ENCODE peak calls at places on chromosomes 6 and 20, in seven cellular contexts. O is H9, P is mesenchymal stem cell, S is H1, K is mesendoderm, F is IMR-90, Z is trophoblast cell. T is an unnamed sample.

GRCh38 chr20:19620471-19620870 is 137.6 kb upstream of the RIN2 start:
- DNase-seq in O (peak; percentile 72), P (no peak), S (no peak), K (peak; percentile 99), F (no peak), Z (no peak), T (no peak)

GRCh38 chr20:52192296-52193007 is 873 bp upstream of the ZFP64 start:
- DNase-seq in O (peak; percentile 76), P (peak; percentile 44), S (no peak), K (peak; percentile 87), F (no peak), Z (peak; percentile 16), T (peak; percentile 48)

GRCh38 chr6:34350937-34351217 is 41.6 kb downstream of the NUDT3 start:
- DNase-seq in O (no peak), P (no peak), S (no peak), K (no peak), F (no peak), Z (no peak), T (no peak)

GRCh38 chr6:22838346-22838745 is 269.0 kb downstream of the HDGFL1 start:
- DNase-seq in O (no peak), P (peak; percentile 10), S (no peak), K (peak; percentile 36), F (peak; percentile 10), Z (no peak), T (no peak)

GRCh38 chr6:48032156-48032555 is 78.8 kb downstream of the PTCHD4 start:
- DNase-seq in O (no peak), P (peak; percentile 94), S (no peak), K (peak; percentile 22), F (peak; percentile 81), Z (no peak), T (no peak)

GRCh38 chr6:147213772-147214171 is 9.6 kb downstream of the STXBP5 start:
- DNase-seq in O (no peak), P (no peak), S (no peak), K (no peak), F (no peak), Z (no peak), T (no peak)

GRCh38 chr20:38548356-38549083 is 32.5 kb upstream of the ADIG start:
- DNase-seq in O (no peak), P (no peak), S (no peak), K (no peak), F (no peak), Z (no peak), T (no peak)

GRCh38 chr20:47960769-47961525 is 175.7 kb upstream of the SULF2 start:
- DNase-seq in O (no peak), P (no peak), S (no peak), K (no peak), F (no peak), Z (no peak), T (no peak)

GRCh38 chr6:63533952-63534351 is 38.3 kb upstream of the LOC128125822 start:
- DNase-seq in O (no peak), P (no peak), S (no peak), K (no peak), F (no peak), Z (no peak), T (no peak)

GRCh38 chr20:10427060-10427692 is 6.8 kb downstream of the MKKS start:
- DNase-seq in O (no peak), P (peak; percentile 80), S (no peak), K (peak; percentile 69), F (peak; percentile 74), Z (peak; percentile 44), T (peak; percentile 42)

GRCh38 chr6:11096109-11096508 is 2.5 kb downstream of the SMIM13 start:
- DNase-seq in O (peak; percentile 58), P (peak; percentile 78), S (no peak), K (peak; percentile 82), F (peak; percentile 80), Z (peak; percentile 8), T (no peak)

GRCh38 chr6:109351231-109352132 is 30.8 kb downstream of the CD164 start:
- DNase-seq in O (no peak), P (peak; percentile 26), S (no peak), K (peak; percentile 21), F (no peak), Z (no peak), T (no peak)

GRCh38 chr20:33472868-33473267 is 17.0 kb upstream of the CBFA2T2 start:
- DNase-seq in O (no peak), P (no peak), S (no peak), K (no peak), F (no peak), Z (no peak), T (no peak)

GRCh38 chr6:158073776-158074175 is 92.1 kb downstream of the SYNJ2 start:
- DNase-seq in O (no peak), P (no peak), S (no peak), K (no peak), F (no peak), Z (no peak), T (no peak)

GRCh38 chr6:157628463-157628862 is 194.6 kb upstream of the SNX9 start:
- DNase-seq in O (no peak), P (no peak), S (no peak), K (no peak), F (no peak), Z (no peak), T (no peak)

GRCh38 chr6:6590530-6590929 is 2.0 kb downstream of the LY86 start:
- DNase-seq in O (no peak), P (no peak), S (no peak), K (no peak), F (no peak), Z (no peak), T (no peak)

GRCh38 chr6:40755749-40756452 is 168.7 kb upstream of the LRFN2 start:
- DNase-seq in O (no peak), P (peak; percentile 72), S (no peak), K (no peak), F (peak; percentile 44), Z (no peak), T (no peak)

DNA sequence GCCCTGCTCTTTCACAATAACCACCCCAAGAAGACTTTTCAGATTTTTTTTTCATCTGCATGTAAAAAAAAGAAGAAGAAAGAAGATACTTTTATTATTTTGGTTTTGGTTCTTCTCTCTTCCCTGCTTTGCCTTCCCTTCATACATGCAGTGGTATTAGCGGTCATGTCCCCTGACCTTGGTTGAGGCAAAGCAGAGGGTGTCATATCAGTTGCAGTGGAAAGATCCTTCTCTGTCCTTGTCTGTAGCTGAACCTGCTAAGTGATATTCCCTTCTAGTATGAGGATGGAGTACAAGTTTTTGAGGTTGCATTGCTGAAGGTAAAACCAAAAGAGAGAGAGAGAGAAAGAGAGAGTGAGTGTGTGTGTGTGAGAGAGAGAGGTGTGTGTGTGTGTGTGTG is 345.7 kb downstream of the UTRN start:
- DNase-seq in O (no peak), P (no peak), S (no peak), K (no peak), F (no peak), Z (no peak), T (no peak)
- H3K18ac ChIP-seq in O (no peak overlapping the region), P (no peak overlapping the region), S (no peak overlapping the region), K (no peak overlapping the region), F (no peak overlapping the region), Z (no peak overlapping the region), T (no peak overlapping the region)

DNA sequence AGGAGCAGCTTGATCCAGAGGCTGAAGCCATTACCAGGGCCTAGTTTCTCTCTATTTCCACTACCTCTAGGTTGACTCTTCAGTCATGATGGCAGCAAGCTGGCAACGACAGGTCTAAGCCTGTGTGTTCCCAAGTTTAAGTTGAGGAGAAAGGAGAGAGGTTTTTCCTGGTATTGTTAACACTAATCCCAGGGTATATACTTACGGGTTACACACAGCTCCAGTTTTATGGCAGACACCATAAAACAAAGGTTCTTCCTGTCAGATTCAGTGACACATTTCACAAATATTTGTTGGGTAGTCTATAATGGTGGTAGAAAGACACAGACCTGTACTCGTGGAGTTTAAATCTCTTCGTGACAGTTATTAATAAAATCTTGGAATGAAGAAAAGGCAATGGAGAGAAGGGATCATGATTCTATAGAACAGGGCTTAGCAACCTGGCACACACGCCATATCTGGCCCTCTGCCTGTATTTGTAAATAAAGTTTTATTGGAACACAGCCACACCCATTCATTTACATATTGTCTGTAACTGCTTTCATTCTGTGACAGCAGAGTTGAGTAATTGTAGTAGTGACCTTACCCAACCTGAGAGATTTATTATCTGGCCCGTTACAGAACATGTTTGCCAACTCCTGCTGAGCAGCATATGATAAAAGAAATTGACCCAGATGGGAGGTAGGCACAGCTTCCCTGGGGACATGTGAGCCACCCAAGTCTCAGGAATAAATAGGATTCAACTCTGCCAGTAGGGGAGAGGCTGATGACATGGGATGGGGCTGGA is 323.3 kb downstream of the CDH4 start:
- DNase-seq in O (no peak), P (no peak), S (no peak), K (peak; percentile 19), F (no peak), Z (no peak), T (no peak)
- H4K8ac ChIP-seq in O (no peak overlapping the region), P (no peak overlapping the region), S (no peak overlapping the region), K (no peak overlapping the region), F (no peak overlapping the region), Z (no peak overlapping the region), T (no peak overlapping the region)

GRCh38 chr20:63355781-63356295 is 5.3 kb downstream of the CHRNA4 start:
- DNase-seq in O (no peak), P (no peak), S (no peak), K (no peak), F (no peak), Z (no peak), T (no peak)
- H3K18ac ChIP-seq in O (no peak overlapping the region), P (no peak overlapping the region), S (no peak overlapping the region), K (no peak overlapping the region), F (no peak overlapping the region), Z (no peak overlapping the region), T (no peak overlapping the region)

DNA sequence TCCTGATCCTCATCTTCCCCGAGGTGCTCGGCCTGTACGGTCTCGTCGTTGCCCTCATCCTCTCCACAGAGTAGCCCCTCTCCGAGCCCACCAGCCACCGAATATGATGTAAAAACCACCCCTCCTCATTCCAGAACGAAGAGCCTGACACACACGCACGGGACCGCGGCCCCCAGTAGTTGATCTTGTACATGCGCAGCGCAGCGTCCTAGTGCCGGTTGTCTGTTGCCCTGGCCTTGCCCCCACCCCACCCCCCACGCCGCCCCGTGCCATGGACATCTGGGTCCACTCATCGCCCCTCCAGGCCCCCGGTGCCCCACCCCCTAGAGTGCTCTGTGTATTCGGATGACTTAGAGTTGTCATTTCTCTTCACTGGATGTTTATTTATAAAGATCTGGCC is 5.2 kb upstream of the PRPH2 start:
- DNase-seq in O (no peak), P (no peak), S (no peak), K (no peak), F (no peak), Z (no peak), T (no peak)
- H4K8ac ChIP-seq in O (no peak overlapping the region), P (no peak overlapping the region), S (no peak overlapping the region), K (no peak overlapping the region), F (peak overlapping the region; percentile 99), Z (no peak overlapping the region), T (peak overlapping the region; percentile 73)

T was measured in neuronal stem cell.